ENCODE peak calls at places on chromosomes 3 and 15, in nine cellular contexts. F, J, U, A, E, Y, R, T and S are unnamed samples.

GRCh38 chr3:126544596-126545281 is 14.0 kb downstream of the C3orf22 start:
- DNase-seq in A (no peak), R (no peak), F (no peak), E (peak), J (peak), Y (no peak), T (peak), U (peak), S (no peak)

GRCh38 chr15:49815937-49816336 is 195.1 kb downstream of the DTWD1 start:
- DNase-seq in Y (peak), U (no peak), J (no peak), E (no peak), F (no peak), A (peak), R (no peak), T (no peak), S (peak)

GRCh38 chr15:43514241-43515057 is 3.0 kb upstream of the MAP1A start:
- DNase-seq in Y (peak), U (peak), T (peak), J (peak), F (no peak), A (no peak), R (no peak), E (no peak), S (no peak)

GRCh38 chr15:61138151-61138550 is 91.0 kb downstream of the RORA start:
- DNase-seq in T (no peak), R (no peak), E (no peak), U (no peak), Y (peak), A (no peak), F (no peak), J (no peak), S (no peak)

GRCh38 chr3:181719298-181719859 is 7.7 kb downstream of the SOX2 start:
- DNase-seq in T (no peak), U (no peak), J (no peak), F (no peak), R (no peak), Y (no peak), A (no peak), E (no peak), S (no peak)

GRCh38 chr3:31213869-31214486 is 318.7 kb upstream of the STT3B start:
- DNase-seq in U (peak), R (no peak), A (no peak), J (no peak), E (no peak), F (no peak), T (no peak), Y (no peak), S (no peak)

GRCh38 chr15:36756707-36757106 is 177.3 kb downstream of the CDIN1 start:
- DNase-seq in T (no peak), E (no peak), U (no peak), Y (no peak), J (no peak), F (no peak), R (no peak), A (no peak), S (no peak)

GRCh38 chr3:122760457-122761271 is 33.0 kb downstream of the HSPBAP1 start:
- DNase-seq in F (no peak), Y (no peak), J (no peak), T (no peak), E (no peak), A (no peak), R (no peak), U (no peak), S (no peak)

GRCh38 chr3:65439641-65440040 is 599.1 kb downstream of the MAGI1 start:
- DNase-seq in T (peak), Y (peak), E (peak), J (no peak), R (no peak), F (peak), U (peak), A (peak), S (peak)

GRCh38 chr3:183281126-183281797 is 28.2 kb downstream of the B3GNT5 start:
- DNase-seq in F (no peak), U (no peak), A (no peak), R (no peak), T (no peak), E (no peak), J (no peak), Y (no peak), S (no peak)

GRCh38 chr15:95604634-95605036 is 725.9 kb upstream of the NR2F2 start:
- DNase-seq in E (no peak), J (no peak), F (no peak), R (no peak), T (no peak), A (no peak), Y (peak), U (peak), S (peak)

GRCh38 chr3:100662113-100662823 is 47.0 kb upstream of the TFG start:
- DNase-seq in A (no peak), R (no peak), J (no peak), T (no peak), E (no peak), U (no peak), Y (peak), F (no peak), S (no peak)

GRCh38 chr3:102896851-102897621 is 462.2 kb downstream of the ZPLD1 start:
- DNase-seq in R (no peak), J (no peak), U (no peak), A (no peak), Y (no peak), E (no peak), F (no peak), T (no peak), S (no peak)

GRCh38 chr15:88232771-88233170 is 23.8 kb downstream of the NTRK3 start:
- DNase-seq in T (no peak), F (no peak), R (no peak), J (no peak), U (no peak), Y (no peak), A (no peak), E (no peak), S (no peak)

GRCh38 chr3:55910543-55910942 is 423.4 kb upstream of the WNT5A start:
- DNase-seq in F (no peak), E (no peak), T (no peak), A (no peak), U (no peak), J (no peak), R (no peak), Y (peak), S (no peak)

DNA sequence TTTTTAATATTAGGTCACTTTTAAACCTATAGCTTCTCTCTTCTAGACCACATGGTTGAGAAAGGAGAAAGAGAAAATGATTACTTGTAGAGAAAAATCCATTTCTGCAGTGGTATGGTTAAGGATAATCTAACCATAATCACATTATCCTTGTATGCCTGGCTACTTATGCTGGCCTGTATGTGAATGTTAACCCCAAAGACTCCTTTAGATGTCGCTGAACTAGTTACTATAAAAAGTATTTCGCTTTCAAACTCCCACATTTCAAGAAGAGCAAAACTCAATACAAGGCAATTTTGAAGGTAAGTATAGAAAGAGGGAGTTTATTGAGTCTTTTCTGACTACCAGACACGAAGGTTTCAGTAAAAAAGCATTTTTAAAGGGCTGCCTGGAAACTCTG is 2.2 kb downstream of the KCTD6 start:
- DNase-seq in R (no peak), J (no peak), U (no peak), T (no peak), F (no peak), Y (no peak), E (no peak), A (no peak), S (no peak)
- H3K4me3 ChIP-seq in R (peak), J (no peak), U (no peak), T (peak), F (peak), Y (no peak), E (no peak), A (no peak), S (no peak)

DNA sequence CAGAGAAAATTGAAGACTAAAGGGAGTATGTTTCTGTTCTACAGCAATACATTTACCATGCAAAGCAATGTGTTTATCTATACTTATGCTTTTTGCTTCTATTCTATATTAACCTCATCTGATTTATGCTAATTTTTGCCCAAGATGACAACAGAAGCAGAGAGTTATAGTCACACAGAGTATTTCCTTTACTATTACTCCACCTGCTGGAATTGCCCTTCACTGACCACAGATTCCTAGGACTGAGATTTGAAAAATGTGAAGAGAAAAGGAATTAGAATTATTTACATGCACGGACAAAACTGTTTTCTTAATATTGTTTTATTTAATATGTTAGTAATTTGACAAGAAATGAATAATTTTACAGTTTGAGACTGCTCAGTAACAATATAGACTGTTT is 745.6 kb downstream of the VGLL3 start:
- DNase-seq in Y (no peak), E (no peak), U (no peak), A (no peak), R (no peak), T (no peak), F (no peak), J (no peak), S (no peak)
- TF ChIP-seq CTCF in Y (no peak), E (no peak), U (peak), A (peak), R (peak), T (no peak), F (peak), J (no peak), S (no peak)

GRCh38 chr3:147392083-147392916 is 14.0 kb downstream of the ZIC4 start:
- DNase-seq in J (no peak), A (no peak), Y (no peak), F (no peak), E (no peak), U (no peak), R (no peak), T (peak), S (peak)

GRCh38 chr3:147390589-147391569 is 15.5 kb downstream of the ZIC4 start:
- DNase-seq in J (no peak), A (no peak), E (no peak), F (no peak), T (no peak), R (no peak), Y (no peak), U (no peak), S (no peak)

GRCh38 chr3:147393261-147393964 is 12.9 kb downstream of the ZIC4 start:
- DNase-seq in J (no peak), R (no peak), A (no peak), T (peak), E (no peak), Y (no peak), U (no peak), F (no peak), S (no peak)

GRCh38 chr3:147389265-147390175 is 16.8 kb downstream of the ZIC4 start:
- DNase-seq in E (no peak), T (no peak), R (no peak), J (no peak), Y (no peak), U (no peak), A (no peak), F (no peak), S (no peak)

GRCh38 chr3:147391726-147392082 is 14.6 kb downstream of the ZIC4 start:
- DNase-seq in F (no peak), E (no peak), J (no peak), R (no peak), U (no peak), T (no peak), Y (no peak), A (no peak), S (no peak)
- H3K4me3 ChIP-seq in F (no peak), E (peak), J (peak), R (peak), U (no peak), T (peak), Y (no peak), A (no peak), S (peak)

DNA sequence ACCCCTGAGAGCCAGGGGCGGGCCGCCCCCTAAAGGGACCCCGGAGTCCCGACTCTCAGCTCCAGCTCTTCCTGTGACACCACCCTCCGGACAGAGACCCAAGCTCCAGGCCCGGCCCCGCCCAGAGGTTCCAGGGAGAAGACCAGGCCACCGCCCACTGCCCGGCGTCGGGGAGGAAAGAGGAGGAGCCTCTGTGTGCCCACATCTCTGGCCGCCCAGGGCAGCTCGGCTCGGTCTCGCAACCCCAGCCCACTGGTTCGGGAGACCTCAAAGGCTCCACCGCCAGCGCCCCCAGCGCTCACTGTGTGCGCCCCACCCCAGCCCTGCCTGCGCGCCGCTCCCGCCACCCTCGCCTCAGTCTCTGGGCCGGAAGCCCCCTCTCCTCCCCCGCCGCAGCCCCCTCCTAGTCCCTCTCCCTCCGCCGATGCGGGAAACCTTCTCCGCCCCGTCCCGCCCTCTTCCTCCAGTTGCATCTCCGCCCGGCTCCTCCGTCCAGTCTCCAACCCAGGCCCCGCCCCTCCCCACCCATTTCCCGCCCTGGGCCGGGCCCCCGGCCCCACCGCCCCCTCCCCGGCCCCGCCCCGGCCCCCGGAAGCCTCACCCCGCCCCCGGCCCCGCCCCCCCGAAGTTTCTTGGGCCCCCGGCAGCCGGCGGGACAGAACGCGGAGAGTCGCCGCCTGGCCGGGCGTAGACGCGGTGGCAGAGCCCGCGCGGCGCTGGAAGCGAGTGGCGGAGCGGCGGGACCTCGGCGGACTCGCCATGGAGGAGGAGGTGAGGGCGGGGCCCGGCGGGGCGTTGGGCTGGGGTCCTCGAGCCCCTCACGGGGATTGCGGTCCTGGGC is at the start of gene PLEKHO2:
- DNase-seq in E (peak), A (peak), F (peak), U (peak), T (peak), Y (peak), J (peak), R (no peak), S (peak)
- TF ChIP-seq CTCF in E (no peak), A (peak), F (no peak), U (no peak), T (peak), Y (peak), J (no peak), R (no peak), S (no peak)

DNA sequence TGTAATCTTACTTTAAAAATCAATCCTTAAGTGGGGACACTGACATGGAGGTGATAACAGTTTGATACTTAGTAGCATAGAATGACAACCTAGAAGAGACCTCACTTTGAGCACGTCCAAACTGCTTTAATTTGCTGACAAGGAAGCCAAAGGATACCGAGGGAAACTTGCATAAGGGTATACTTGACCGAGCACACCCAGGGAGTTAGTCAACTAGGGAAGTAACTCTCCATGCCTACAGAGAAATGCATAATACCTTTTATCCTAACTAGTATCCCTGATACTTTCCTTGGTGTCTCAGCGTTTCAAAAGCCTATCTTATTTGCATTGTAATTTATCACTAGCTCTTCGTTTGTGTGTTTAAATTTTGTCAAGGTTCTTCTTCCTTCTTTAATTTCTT is 5.4 kb upstream of the TPRG1 start:
- DNase-seq in R (no peak), Y (no peak), E (no peak), T (no peak), F (no peak), J (no peak), A (no peak), U (no peak), S (no peak)
- H3K4me3 ChIP-seq in R (no peak), Y (no peak), E (no peak), T (no peak), F (no peak), J (no peak), A (no peak), U (no peak), S (no peak)

DNA sequence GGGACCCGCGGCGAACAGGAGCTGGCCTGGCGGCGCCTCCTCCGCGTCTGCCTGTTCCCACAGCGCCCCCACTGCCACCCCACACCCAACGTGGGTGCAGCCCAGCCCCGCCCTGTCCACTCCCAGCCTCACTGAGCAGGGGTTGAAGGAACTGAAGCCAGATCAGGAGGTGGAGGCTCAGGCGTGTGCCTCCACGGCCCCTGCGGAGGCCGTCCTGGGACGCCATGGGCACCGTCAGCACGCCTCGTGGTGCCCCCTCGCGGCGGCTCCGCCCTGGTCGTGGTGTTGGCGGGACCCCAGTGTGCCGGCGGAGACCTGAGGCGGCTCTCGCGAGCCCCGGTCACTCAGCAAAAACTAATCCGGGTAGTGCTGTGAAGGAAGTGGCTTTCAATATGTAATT is 39.0 kb upstream of the PRSS50 start:
- DNase-seq in R (no peak), Y (no peak), A (no peak), U (no peak), F (no peak), J (no peak), E (no peak), T (no peak), S (no peak)
- TF ChIP-seq CTCF in R (no peak), Y (no peak), A (no peak), U (no peak), F (no peak), J (no peak), E (no peak), T (no peak), S (no peak)